ENCODE peak calls at places on chromosomes 3 and 15, in eight cellular contexts. B is AG10803, I is tibial artery, O is epithelial cell of proximal tubule, C is B cell, Q is HFFc6, W is gastrocnemius medialis, E is GM12865. V is an unnamed sample.
A peak's percentile ranks its signal among the peaks of the same experiment; 100 is the strongest.

GRCh38 chr3:1275495-1275894 is 182.7 kb downstream of the CNTN6 start:
- DNase-seq in Q (no peak), I (no peak), O (no peak), B (no peak), C (no peak), W (no peak), E (peak; percentile 24), V (peak; percentile 1)

GRCh38 chr3:39850707-39851014 is 41.3 kb downstream of the MYRIP start:
- DNase-seq in C (no peak), W (no peak), Q (no peak), I (no peak), B (no peak), O (no peak), E (no peak), V (no peak)

GRCh38 chr15:89883518-89883917 is 10.3 kb downstream of the AP3S2 start:
- DNase-seq in I (no peak), O (no peak), E (no peak), B (no peak), C (no peak), W (no peak), Q (no peak), V (no peak)

GRCh38 chr15:40081691-40082194 is 26.9 kb downstream of the BMF start:
- DNase-seq in Q (peak; percentile 24), B (peak; percentile 64), W (peak; percentile 68), I (peak; percentile 82), C (no peak), E (no peak), O (no peak), V (no peak)

GRCh38 chr3:113255854-113256615 is 44.7 kb downstream of the BOC start:
- DNase-seq in C (no peak), I (no peak), O (no peak), Q (no peak), B (no peak), E (no peak), W (no peak), V (no peak)

GRCh38 chr15:24748812-24749439 is 73.4 kb downstream of the NPAP1 start:
- DNase-seq in O (no peak), E (no peak), Q (no peak), W (no peak), B (no peak), I (no peak), C (no peak), V (no peak)

GRCh38 chr3:179653106-179653776 is 401 bp downstream of the USP13 start:
- DNase-seq in C (peak; percentile 63), W (peak; percentile 78), B (peak; percentile 84), Q (peak; percentile 86), O (no peak), E (peak; percentile 82), I (peak; percentile 84), V (peak; percentile 68)

GRCh38 chr3:173216063-173216462 is 75.0 kb upstream of the SPATA16 start:
- DNase-seq in C (no peak), W (no peak), O (no peak), I (no peak), Q (no peak), B (no peak), E (no peak), V (no peak)

GRCh38 chr3:194136519-194137313 is 768 bp downstream of the HES1 start:
- DNase-seq in E (no peak), W (peak; percentile 27), Q (peak; percentile 78), O (no peak), C (peak; percentile 57), B (peak; percentile 90), I (peak; percentile 91), V (peak; percentile 35)

GRCh38 chr3:168065569-168065968 is 30.2 kb downstream of the GOLIM4 start:
- DNase-seq in O (no peak), I (no peak), C (no peak), W (no peak), B (no peak), Q (no peak), E (no peak), V (no peak)

GRCh38 chr15:39919396-39919739 is 698 bp downstream of the GPR176 start:
- DNase-seq in I (no peak), B (no peak), O (no peak), E (no peak), Q (no peak), C (no peak), W (no peak), V (no peak)

GRCh38 chr3:43995078-43995928 is 246.4 kb upstream of the TOPAZ1 start:
- DNase-seq in O (no peak), W (no peak), I (no peak), C (peak; percentile 75), B (peak; percentile 43), E (peak; percentile 67), Q (no peak), V (peak; percentile 55)

GRCh38 chr3:169545606-169546005 is 117.9 kb downstream of the MECOM start:
- DNase-seq in O (no peak), W (no peak), C (no peak), B (no peak), E (no peak), Q (no peak), I (no peak), V (no peak)

GRCh38 chr3:142348460-142348859 is 99.4 kb downstream of the XRN1 start:
- DNase-seq in Q (no peak), W (no peak), O (no peak), B (no peak), C (no peak), I (no peak), E (no peak), V (no peak)

GRCh38 chr3:178475062-178475461 is 61.2 kb upstream of the KCNMB2 start:
- DNase-seq in E (peak; percentile 2), I (no peak), C (no peak), O (no peak), Q (no peak), B (no peak), W (no peak), V (no peak)

GRCh38 chr3:111976254-111976653 is 2.6 kb upstream of the ABHD10 start:
- DNase-seq in E (no peak), I (no peak), O (no peak), B (no peak), C (no peak), W (no peak), Q (no peak), V (no peak)

GRCh38 chr3:109355625-109356441 is 18.5 kb upstream of the DPPA4 start:
- DNase-seq in I (no peak), O (no peak), C (no peak), Q (no peak), W (no peak), E (no peak), B (no peak), V (no peak)

GRCh38 chr3:98784666-98785600 is 21.8 kb downstream of the ST3GAL6 start:
- DNase-seq in W (no peak), E (no peak), C (no peak), Q (peak; percentile 84), B (peak; percentile 88), I (no peak), O (peak; percentile 73), V (no peak)

GRCh38 chr3:27358372-27358771 is 10.8 kb downstream of the NEK10 start:
- DNase-seq in O (no peak), Q (no peak), C (no peak), B (no peak), E (no peak), W (no peak), I (no peak), V (no peak)

GRCh38 chr15:58038426-58039106 is 26.9 kb downstream of the ALDH1A2 start:
- DNase-seq in I (no peak), W (no peak), O (peak; percentile 37), E (no peak), Q (no peak), B (no peak), C (no peak), V (no peak)

GRCh38 chr3:170809021-170809974 is 60.7 kb downstream of the RPL22L1 start:
- DNase-seq in I (no peak), E (peak; percentile 41), B (peak; percentile 80), C (no peak), Q (peak; percentile 74), O (peak; percentile 33), W (no peak), V (peak; percentile 12)

GRCh38 chr15:41536866-41537265 is 7.2 kb downstream of the RPAP1 start:
- DNase-seq in W (no peak), Q (no peak), O (no peak), E (no peak), I (no peak), C (no peak), B (no peak), V (no peak)

GRCh38 chr3:129616713-129617112 is 10.2 kb upstream of the PLXND1 start:
- DNase-seq in W (no peak), O (no peak), I (peak; percentile 78), E (peak; percentile 57), B (peak; percentile 80), C (no peak), Q (peak; percentile 44), V (no peak)

DNA sequence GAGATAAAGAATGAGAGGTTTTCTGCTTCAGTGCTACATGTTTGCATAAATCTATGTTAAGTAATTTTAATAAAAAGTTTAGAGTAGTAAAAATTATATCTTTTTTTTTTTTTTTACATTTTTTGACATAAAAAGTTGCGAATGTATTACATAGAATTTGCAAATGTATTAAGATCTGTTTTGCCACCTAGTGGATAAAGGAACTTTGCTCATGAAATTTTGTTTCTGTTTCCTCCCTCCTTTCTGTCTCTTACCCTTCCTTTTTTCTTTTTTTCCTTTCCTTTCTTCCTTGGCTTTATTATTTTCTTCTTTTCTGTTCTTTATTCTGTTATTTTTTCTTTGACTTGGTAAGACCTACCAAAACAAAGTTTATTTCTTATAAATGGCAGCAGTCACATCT is 58.5 kb upstream of the UTS2B start:
- DNase-seq in Q (no peak), E (no peak), C (no peak), B (no peak), W (no peak), I (no peak), O (no peak), V (no peak)
- TF ChIP-seq CTCF in Q (peak; percentile 76), E (no peak), C (peak; percentile 69), B (peak; percentile 51), W (no peak), I (no peak), O (peak; percentile 28), V (no peak)

DNA sequence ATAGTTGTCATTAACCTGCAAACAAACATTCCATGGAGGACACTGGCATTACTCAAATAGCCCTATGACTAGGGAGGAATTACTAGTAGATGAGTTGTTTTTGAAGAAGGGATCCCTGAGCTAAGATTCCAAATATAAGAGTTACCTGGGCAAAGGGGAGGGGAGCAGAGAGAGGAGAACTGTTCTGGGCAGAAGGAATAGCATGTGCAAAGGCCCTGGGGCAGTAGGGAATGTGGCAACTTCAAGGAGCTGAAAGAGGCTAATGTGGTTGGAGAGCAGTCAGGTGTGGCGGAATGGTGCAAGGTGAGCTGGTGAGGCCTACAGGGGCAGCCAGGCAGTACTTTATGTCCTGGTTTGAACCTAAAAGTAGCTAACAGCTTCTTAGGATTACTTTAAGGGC is 5.8 kb upstream of the IL17RD start:
- DNase-seq in I (no peak), Q (no peak), C (no peak), E (no peak), W (no peak), B (no peak), O (no peak), V (no peak)
- TF ChIP-seq CTCF in I (no peak), Q (no peak), C (no peak), E (no peak), W (no peak), B (no peak), O (no peak), V (no peak)

GRCh38 chr15:65286704-65287514 is at the start of gene PARP16:
- DNase-seq in C (peak; percentile 94), O (no peak), E (peak; percentile 96), Q (peak; percentile 71), I (peak; percentile 96), B (peak; percentile 73), W (peak; percentile 89), V (peak; percentile 94)
- TF ChIP-seq CTCF in C (no peak), O (peak; percentile 34), E (peak; percentile 29), Q (peak; percentile 71), I (peak; percentile 35), B (peak; percentile 25), W (peak; percentile 43), V (no peak)

GRCh38 chr3:11566916-11567315 is 76.8 kb downstream of the VGLL4 start:
- DNase-seq in Q (no peak), C (no peak), B (no peak), E (no peak), W (no peak), O (no peak), I (no peak), V (no peak)
- TF ChIP-seq CTCF in Q (peak; percentile 52), C (no peak), B (no peak), E (no peak), W (no peak), O (no peak), I (no peak), V (no peak)

V was measured in activated CD8-positive, alpha-beta T cell treated with anti-CD3 and anti-CD28 coated beads for 36 hours.